ENCODE peak calls at places on chromosomes 3 and 15, in four cellular contexts. S is A549, P is GM12878, I is SK-N-SH. K is an unnamed sample.
A peak's percentile ranks its signal among the peaks of the same experiment; 100 is the strongest.

GRCh38 chr3:39911465-39912309 is 102.3 kb downstream of the MYRIP start:
- DNase-seq in S (no peak), P (no peak), I (no peak), K (peak; percentile 23)

GRCh38 chr3:193190387-193190786 is 50.6 kb upstream of the PLAAT1 start:
- DNase-seq in S (peak; percentile 4), P (no peak), I (peak; percentile 44), K (peak; percentile 23)

GRCh38 chr3:187807086-187807862 is 62.0 kb upstream of the BCL6 start:
- DNase-seq in S (no peak), P (no peak), I (no peak), K (no peak)

GRCh38 chr3:143972155-143972494 is 502 bp downstream of the DIPK2A start:
- DNase-seq in S (no peak), P (no peak), I (no peak), K (no peak)

GRCh38 chr3:157920804-157921203 is 185.4 kb downstream of the SHOX2 start:
- DNase-seq in S (no peak), P (no peak), I (no peak), K (no peak)

GRCh38 chr3:190848891-190849290 is 13.6 kb downstream of the GMNC start:
- DNase-seq in S (no peak), P (no peak), I (no peak), K (no peak)

GRCh38 chr3:109241459-109241858 is 74.9 kb downstream of the DPPA2 start:
- DNase-seq in S (no peak), P (no peak), I (no peak), K (no peak)

GRCh38 chr15:88814393-88814792 is 11.2 kb downstream of the ACAN start:
- DNase-seq in S (no peak), P (no peak), I (peak; percentile 38), K (no peak)

GRCh38 chr3:71131893-71132314 is 451.6 kb downstream of the FOXP1 start:
- DNase-seq in S (no peak), P (no peak), I (no peak), K (no peak)

GRCh38 chr15:59622289-59622688 is 10.7 kb downstream of the GCNT3 start:
- DNase-seq in S (peak; percentile 96), P (no peak), I (peak; percentile 54), K (peak; percentile 79)

GRCh38 chr3:34024447-34025240 is 226.2 kb downstream of the PDCD6IP start:
- DNase-seq in S (no peak), P (no peak), I (no peak), K (no peak)

GRCh38 chr3:71035314-71035713 is 548.2 kb downstream of the FOXP1 start:
- DNase-seq in S (no peak), P (no peak), I (no peak), K (no peak)

GRCh38 chr3:148955544-148956346 is 35.6 kb upstream of the GYG1 start:
- DNase-seq in S (peak; percentile 19), P (no peak), I (peak; percentile 50), K (peak; percentile 47)
- TF ChIP-seq PBX3 in S (no peak), P (no peak), I (no peak), K (no peak)

GRCh38 chr3:170044795-170045244 is 7.0 kb downstream of the GPR160 start:
- DNase-seq in S (no peak), P (peak; percentile 91), I (no peak), K (no peak)
- TF ChIP-seq PBX3 in S (no peak), P (peak; percentile 65), I (no peak), K (no peak)

GRCh38 chr3:122942241-122942640 is 85.3 kb downstream of the SEMA5B start:
- DNase-seq in S (no peak), P (no peak), I (no peak), K (no peak)

GRCh38 chr3:122941233-122942206 is 86.0 kb downstream of the SEMA5B start:
- DNase-seq in S (no peak), P (no peak), I (no peak), K (no peak)

GRCh38 chr3:122938756-122939425 is 88.7 kb downstream of the SEMA5B start:
- DNase-seq in S (no peak), P (no peak), I (no peak), K (no peak)

GRCh38 chr3:122942937-122943827 is 84.4 kb downstream of the SEMA5B start:
- DNase-seq in S (peak; percentile 94), P (no peak), I (peak; percentile 91), K (peak; percentile 61)

DNA sequence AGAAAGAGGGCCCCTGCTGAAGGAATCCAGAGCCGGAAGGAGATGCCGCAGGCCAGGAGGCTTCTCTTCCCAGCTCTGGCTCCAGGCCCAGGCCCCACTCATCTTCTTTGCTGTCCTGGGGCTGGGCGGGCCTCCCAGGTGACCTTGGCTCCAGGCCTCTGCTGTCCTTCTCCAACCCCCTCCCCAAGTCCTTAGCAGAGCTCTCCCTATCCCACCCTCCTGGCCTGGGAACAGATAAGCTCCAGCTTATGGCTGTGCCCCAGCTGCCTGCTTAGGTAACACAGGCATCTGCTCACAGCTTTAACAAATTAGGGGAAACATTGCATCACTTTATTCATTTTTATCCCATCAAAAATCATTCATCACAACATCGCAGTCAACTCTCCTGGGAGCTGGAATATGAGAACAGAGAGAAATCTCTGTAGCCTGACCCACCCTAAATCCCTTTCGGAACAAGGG is 86.9 kb downstream of the SEMA5B start:
- DNase-seq in S (no peak), P (no peak), I (peak; percentile 59), K (no peak)
- TF ChIP-seq PBX3 in S (no peak), P (no peak), I (no peak), K (no peak)

DNA sequence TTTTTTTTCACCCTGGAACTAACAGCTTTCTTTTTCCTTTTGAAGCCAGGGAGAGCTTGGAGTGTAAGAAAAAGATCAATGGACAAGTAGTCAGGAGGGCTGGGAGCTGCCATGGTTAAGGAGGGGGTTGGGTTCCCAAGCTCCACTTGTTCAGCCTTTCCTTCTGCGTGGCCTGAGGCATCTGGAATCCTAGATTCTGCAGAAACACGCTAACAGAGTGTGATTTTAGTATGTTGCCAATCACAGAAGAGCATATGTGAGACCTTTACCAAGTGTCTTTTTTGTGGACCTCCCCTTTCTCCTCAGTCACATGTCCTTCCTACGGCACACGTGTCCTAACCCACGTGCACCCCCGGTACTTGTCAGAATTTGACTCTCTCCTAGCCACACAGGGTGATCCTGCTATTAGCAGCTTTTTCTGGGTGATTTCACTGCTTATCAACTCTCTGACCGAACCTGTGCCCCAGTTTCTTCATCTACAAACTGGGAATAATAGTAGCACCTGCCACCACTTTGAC is 11.4 kb downstream of the TIMP4 start:
- DNase-seq in S (no peak), P (no peak), I (no peak), K (no peak)
- TF ChIP-seq PBX3 in S (no peak), P (no peak), I (no peak), K (no peak)

DNA sequence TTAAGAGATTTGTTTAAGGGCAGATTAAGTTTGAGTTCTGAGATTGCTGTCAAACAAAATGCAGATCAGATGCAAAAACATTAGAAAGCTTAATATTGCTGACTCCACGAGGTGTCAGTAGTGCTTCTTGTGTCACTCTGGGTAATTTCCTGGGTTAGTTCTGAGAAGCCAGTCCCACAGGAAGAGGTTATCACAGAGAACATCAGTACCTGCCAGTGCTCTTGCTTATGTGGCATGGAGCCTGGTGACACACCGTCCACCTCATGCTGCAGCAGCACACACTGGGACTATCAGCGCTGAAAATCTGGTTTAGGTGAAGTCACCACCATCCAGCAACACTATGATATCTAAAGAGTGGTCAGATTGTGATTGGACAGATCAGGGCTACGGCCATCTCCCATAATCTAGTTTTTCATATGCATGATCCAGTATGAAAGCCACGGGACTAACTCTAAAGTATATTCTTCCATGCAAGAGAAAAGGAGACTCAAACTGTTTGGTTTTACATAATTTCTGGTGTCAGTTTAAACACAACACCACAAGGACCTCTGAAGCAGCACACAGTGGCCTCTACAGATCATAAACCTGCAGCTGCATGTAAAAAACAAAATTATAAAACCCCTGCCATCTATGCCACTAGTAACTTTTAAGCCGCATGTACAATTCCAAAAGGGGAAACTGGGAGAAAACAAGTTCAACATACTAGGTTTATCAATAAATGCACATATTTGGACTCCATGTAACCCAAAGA is 36.1 kb upstream of the MYO5C start:
- DNase-seq in S (peak; percentile 44), P (peak; percentile 87), I (peak; percentile 48), K (peak; percentile 30)
- TF ChIP-seq PBX3 in S (no peak), P (no peak), I (no peak), K (no peak)

GRCh38 chr3:169754711-169755110 is 10.1 kb downstream of the TERC start:
- DNase-seq in S (no peak), P (no peak), I (no peak), K (no peak)

GRCh38 chr3:169755488-169755887 is 9.4 kb downstream of the TERC start:
- DNase-seq in S (no peak), P (no peak), I (no peak), K (no peak)

GRCh38 chr3:169748670-169749069 is 16.2 kb downstream of the TERC start:
- DNase-seq in S (no peak), P (no peak), I (no peak), K (peak; percentile 33)

GRCh38 chr3:169750665-169751064 is 14.2 kb downstream of the TERC start:
- DNase-seq in S (no peak), P (no peak), I (no peak), K (no peak)

DNA sequence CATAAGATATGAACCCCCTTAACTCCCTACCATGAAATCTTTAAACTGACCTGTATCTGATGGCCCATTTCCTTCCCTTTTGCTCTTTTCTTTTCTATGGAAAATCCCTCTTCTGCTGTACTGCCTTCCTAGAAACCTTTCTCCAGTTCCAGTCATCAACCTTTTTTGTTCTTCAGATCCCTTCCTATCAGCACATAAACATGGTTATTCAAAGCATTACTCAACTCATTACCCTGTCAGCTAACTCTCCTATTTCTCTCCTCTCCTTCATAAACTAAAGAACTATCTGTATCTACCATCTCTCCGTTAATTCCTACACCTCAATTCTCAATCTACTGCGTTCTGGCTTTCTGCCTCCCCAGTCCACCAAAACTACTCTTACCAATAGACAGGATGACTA is 13.0 kb downstream of the TERC start:
- DNase-seq in S (no peak), P (no peak), I (no peak), K (no peak)
- TF ChIP-seq PBX3 in S (no peak), P (no peak), I (no peak), K (no peak)

DNA sequence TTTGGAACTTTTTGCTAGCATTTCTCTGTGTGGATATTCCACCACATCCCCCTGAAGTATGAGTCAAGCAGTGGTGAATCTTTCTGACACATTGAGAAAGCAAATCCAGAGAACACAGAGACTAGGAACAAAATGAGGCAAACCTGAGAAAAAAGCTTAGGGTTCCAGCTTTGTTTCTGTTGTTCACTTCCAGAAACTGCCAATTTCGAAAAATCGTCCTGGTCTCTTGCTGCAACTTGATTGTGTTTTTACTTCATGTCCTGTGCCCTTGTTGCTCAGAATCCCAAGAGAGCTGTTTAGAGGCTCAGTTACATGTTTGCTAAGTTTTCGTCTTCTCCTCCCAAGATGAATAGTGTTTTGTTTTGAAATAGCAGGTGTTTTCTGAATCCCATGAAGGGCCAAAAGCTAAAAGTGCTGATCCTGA is 13.7 kb downstream of the MAP2K1 start:
- DNase-seq in S (no peak), P (no peak), I (no peak), K (no peak)
- TF ChIP-seq PBX3 in S (no peak), P (no peak), I (no peak), K (no peak)

GRCh38 chr15:63449711-63450110 is 54.7 kb upstream of the USP3 start:
- DNase-seq in S (peak; percentile 92), P (no peak), I (peak; percentile 44), K (no peak)
- TF ChIP-seq PBX3 in S (no peak), P (no peak), I (no peak), K (no peak)

DNA sequence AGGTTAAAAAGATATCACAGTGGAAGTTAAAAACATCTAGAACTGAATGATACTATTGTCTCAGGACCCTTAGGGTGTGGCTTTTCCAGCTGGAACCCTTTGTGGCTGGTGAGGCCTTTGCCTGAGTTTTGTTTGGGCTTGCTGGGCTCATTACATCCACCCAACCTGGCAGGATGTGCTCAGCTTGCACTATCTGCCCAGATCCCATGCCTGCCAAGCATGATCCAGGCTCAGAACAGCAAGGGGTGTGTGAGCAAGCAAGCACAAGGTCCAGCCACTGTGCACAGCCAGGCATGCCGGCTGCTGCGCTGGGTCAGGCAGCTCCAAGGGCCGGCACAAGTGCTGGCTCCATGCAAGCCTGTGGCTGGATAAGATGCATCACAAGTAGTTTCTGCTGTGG is 512.7 kb upstream of the CDIN1 start:
- DNase-seq in S (no peak), P (no peak), I (no peak), K (no peak)
- TF ChIP-seq PBX3 in S (no peak), P (no peak), I (no peak), K (no peak)

K was measured in HepG2.